ENCODE peak calls at places on chromosomes 1 and 21, in six cellular contexts. K, U, P, E, Q and G are unnamed samples. For H3K4me1 and H3K36me3, the result is how much of the 10 kb centered on the place peaks cover.

GRCh38 chr1:201598396-201598795 is 59.5 kb downstream of the NAV1 start:
- DNase-seq in P (peak), E (no peak), Q (no peak), U (no peak), K (no peak), G (no peak)

GRCh38 chr1:46599044-46599970 is 4.8 kb downstream of the MKNK1 start:
- DNase-seq in K (no peak), P (no peak), E (no peak), Q (no peak), U (no peak), G (no peak)

GRCh38 chr1:224201853-224202252 is 18.8 kb downstream of the DEGS1 start:
- DNase-seq in P (no peak), Q (no peak), U (no peak), K (no peak), E (no peak), G (no peak)

GRCh38 chr1:205056956-205057568 is 14.1 kb downstream of the CNTN2 start:
- DNase-seq in U (no peak), P (no peak), E (no peak), Q (no peak), K (no peak), G (no peak)

GRCh38 chr1:222081859-222082258 is 340.0 kb upstream of the DUSP10 start:
- DNase-seq in U (no peak), E (no peak), P (no peak), K (peak), Q (no peak), G (no peak)

GRCh38 chr21:39441502-39442475 is 3.8 kb downstream of the LCA5L start:
- DNase-seq in U (no peak), P (no peak), E (no peak), Q (no peak), K (peak), G (peak)

GRCh38 chr1:108211014-108211413 is 10.9 kb upstream of the SLC25A24 start:
- DNase-seq in E (no peak), Q (no peak), P (no peak), K (no peak), U (no peak), G (no peak)

GRCh38 chr21:45556645-45557601 is 14.7 kb upstream of the SLC19A1 start:
- DNase-seq in U (peak), P (no peak), E (peak), K (no peak), Q (peak), G (no peak)

GRCh38 chr1:185998391-185998790 is 264.2 kb downstream of the HMCN1 start:
- DNase-seq in U (peak), K (no peak), Q (no peak), P (no peak), E (no peak), G (no peak)

GRCh38 chr1:27332536-27333281 is 9.1 kb upstream of the SYTL1 start:
- DNase-seq in P (peak), Q (no peak), U (no peak), E (no peak), K (peak), G (no peak)

GRCh38 chr1:62500210-62500609 is 63.4 kb downstream of the USP1 start:
- DNase-seq in Q (no peak), E (no peak), P (no peak), K (no peak), U (no peak), G (no peak)

GRCh38 chr1:237386362-237387143 is 344.6 kb downstream of the RYR2 start:
- DNase-seq in P (no peak), Q (no peak), E (no peak), K (peak), U (no peak), G (no peak)

GRCh38 chr1:40986929-40987328 is 7.4 kb downstream of the CTPS1 start:
- DNase-seq in K (no peak), U (no peak), E (no peak), Q (no peak), P (no peak), G (no peak)

GRCh38 chr1:41045740-41046139 is 24.2 kb upstream of the SLFNL1 start:
- DNase-seq in E (peak), Q (no peak), U (peak), P (peak), K (peak), G (no peak)

GRCh38 chr1:31799895-31800676 is 15.7 kb downstream of the SPOCD1 start:
- DNase-seq in P (no peak), U (no peak), E (no peak), K (no peak), Q (peak), G (peak)

GRCh38 chr1:17274186-17275170 is 25.6 kb downstream of the PADI3 start:
- DNase-seq in P (peak), U (no peak), Q (no peak), K (peak), E (no peak), G (peak)

GRCh38 chr1:182368903-182369302 is 22.7 kb downstream of the GLUL start:
- DNase-seq in Q (no peak), U (no peak), E (no peak), P (no peak), K (no peak), G (no peak)

GRCh38 chr1:184745929-184746583 is 8.6 kb downstream of the EDEM3 start:
- DNase-seq in P (no peak), U (no peak), E (no peak), K (no peak), Q (no peak), G (no peak)

DNA sequence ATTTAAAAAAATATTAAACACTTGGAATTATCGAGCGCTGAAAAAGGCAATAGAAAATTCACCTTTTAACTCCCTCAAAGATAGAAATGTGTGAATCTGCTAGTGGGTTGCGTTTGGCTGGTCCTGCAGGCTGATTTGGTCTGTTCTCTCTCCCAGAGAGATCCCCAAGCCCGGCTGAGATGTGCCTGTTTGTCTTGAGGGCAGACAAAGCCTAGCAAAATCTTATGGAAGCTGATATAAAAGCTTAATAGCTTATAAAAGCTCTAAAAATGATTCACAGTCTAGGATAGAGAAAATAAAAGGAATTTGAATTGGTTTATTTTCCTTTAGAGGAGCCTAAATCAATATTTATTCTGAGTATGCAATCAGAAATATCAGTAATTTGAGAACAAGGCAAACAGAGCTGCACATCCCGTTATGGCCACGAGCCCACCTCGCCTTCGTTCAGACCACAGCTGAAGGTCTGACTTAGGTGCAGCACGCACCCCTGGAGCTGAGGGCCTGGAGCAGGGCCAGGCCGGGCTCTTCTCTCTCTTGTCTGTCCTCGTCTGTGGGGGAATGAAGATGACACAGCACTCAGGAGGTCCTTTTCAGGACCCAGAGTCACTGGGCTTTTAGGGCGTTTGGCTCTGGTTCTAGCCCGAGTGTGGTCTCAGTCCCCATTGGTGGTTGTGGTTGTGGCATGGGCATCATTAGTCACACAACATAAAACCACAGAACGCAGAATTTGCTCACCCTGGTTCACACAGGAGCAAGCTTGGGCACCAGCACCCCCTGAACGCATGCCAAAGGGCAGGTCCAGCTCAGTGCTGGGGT is 18.6 kb downstream of the PDE9A start:
- DNase-seq in K (no peak), Q (no peak), P (no peak), E (no peak), U (no peak), G (peak)
- H3K4me1 ChIP-seq in K (under half), Q (under half), P (under half), E (under half), U (under half), G (under half)

GRCh38 chr1:42686418-42686817 is 4.2 kb downstream of the YBX1 start:
- DNase-seq in P (no peak), Q (no peak), U (no peak), K (no peak), E (no peak), G (no peak)
- H3K36me3 ChIP-seq in P (under half), Q (under half), U (under half), K (under half), E (under half), G (half or more)

GRCh38 chr1:49424782-49425181 is 599.0 kb downstream of the AGBL4 start:
- DNase-seq in Q (no peak), P (no peak), E (no peak), K (no peak), U (no peak), G (no peak)
- H3K4me3 ChIP-seq in Q (no peak), P (no peak), E (no peak), K (no peak), U (no peak), G (no peak)

DNA sequence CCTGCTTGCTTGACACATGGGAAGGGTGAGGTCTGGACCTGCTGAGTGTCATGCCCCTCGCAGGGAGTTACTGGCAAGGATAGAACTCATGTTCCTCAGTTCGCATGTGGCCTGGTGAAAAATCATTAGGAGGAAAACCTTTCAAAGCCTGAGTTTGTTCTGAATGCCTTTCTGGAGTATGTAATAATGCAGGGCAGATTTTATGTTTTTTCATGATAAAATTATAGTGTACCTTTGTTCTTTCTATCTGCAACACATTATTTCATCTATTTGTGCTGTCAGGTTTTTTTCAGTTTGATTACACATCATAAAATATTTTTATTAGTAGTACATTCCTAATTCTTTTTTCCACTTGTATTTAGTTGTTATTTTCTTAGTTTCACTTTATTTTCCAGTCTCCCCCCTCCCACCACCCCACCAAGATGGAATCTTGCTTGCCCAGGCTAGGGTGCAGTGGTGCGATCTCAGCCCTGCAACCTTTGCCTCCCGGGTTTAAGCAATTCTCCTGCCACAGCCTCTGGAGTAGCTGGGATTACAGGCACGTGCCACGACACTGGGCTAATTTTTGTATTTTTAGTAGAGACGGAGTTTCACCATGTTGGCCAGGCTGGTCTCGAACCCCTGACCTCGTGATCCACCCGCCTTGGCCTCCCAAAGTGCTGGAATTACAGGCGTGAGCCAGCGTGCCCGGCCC is 8.1 kb downstream of the DDI2 start:
- DNase-seq in E (no peak), U (no peak), Q (no peak), K (no peak), P (no peak), G (no peak)
- H3K4me1 ChIP-seq in E (half or more), U (under half), Q (under half), K (under half), P (under half), G (under half)

GRCh38 chr1:228312091-228312764 is 94.4 kb downstream of the TRIM11 start:
- DNase-seq in U (no peak), Q (no peak), P (no peak), K (no peak), E (peak), G (no peak)
- H3K36me3 ChIP-seq in U (under half), Q (under half), P (under half), K (under half), E (under half), G (under half)

DNA sequence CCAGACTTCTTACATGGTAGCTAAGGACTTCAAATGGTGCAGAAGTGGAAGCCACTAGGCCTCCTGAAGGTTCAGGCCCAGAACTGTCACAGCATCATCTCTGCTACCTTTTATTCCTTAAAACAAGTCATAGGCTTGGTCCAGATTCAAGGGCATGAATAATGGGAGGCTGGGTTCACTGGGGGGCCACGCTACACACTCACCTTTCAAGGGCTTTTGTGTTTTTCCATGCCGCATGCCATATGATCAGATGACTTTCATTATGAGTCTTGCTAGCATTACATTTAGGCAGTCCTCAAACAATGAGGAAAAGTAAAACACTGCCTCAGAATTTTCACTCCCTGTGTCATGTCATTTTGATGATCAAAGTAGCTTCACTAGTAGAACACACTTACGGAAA is 83.4 kb downstream of the VPS26C start:
- DNase-seq in U (no peak), Q (no peak), E (no peak), P (no peak), K (no peak), G (no peak)
- H3K4me3 ChIP-seq in U (no peak), Q (no peak), E (no peak), P (no peak), K (no peak), G (no peak)